ENCODE peak calls at places on chromosomes 1 and 21, in four cellular contexts. Q is H1, G is HepG2, W is GM12878. B is an unnamed sample.

GRCh38 chr1:232590742-232591082 is 39.2 kb downstream of the SIPA1L2 start:
- DNase-seq in Q (no peak), G (no peak), W (no peak), B (no peak)

GRCh38 chr1:156115514-156116374 is 1.2 kb downstream of the LMNA start:
- DNase-seq in Q (no peak), G (peak; percentile 41), W (no peak), B (peak; percentile 64)

GRCh38 chr1:197862221-197862620 is 40.2 kb upstream of the C1orf53 start:
- DNase-seq in Q (no peak), G (no peak), W (no peak), B (no peak)

GRCh38 chr1:53734650-53735211 is 4.2 kb downstream of the GLIS1 start:
- DNase-seq in Q (no peak), G (no peak), W (no peak), B (no peak)

GRCh38 chr1:228392111-228392936 is 14.3 kb downstream of the TRIM11 start:
- DNase-seq in Q (no peak), G (no peak), W (no peak), B (no peak)

GRCh38 chr1:209696673-209697072 is 8.0 kb upstream of the HSD11B1 start:
- DNase-seq in Q (no peak), G (no peak), W (no peak), B (no peak)

GRCh38 chr21:35940074-35940927 is 120.0 kb downstream of the SETD4 start:
- DNase-seq in Q (no peak), G (peak; percentile 45), W (no peak), B (peak; percentile 34)

GRCh38 chr21:42149656-42150457 is 69.1 kb upstream of the ABCG1 start:
- DNase-seq in Q (no peak), G (no peak), W (no peak), B (peak; percentile 6)

GRCh38 chr1:4169991-4170390 is 269.9 kb upstream of the C1orf174 start:
- DNase-seq in Q (no peak), G (no peak), W (no peak), B (no peak)

GRCh38 chr1:61490924-61491323 is 234.0 kb downstream of the TM2D1 start:
- DNase-seq in Q (no peak), G (no peak), W (no peak), B (no peak)

GRCh38 chr1:82562448-82562847 is 761.7 kb downstream of the ADGRL2 start:
- DNase-seq in Q (no peak), G (no peak), W (no peak), B (no peak)

GRCh38 chr21:34630536-34631143 is 15.7 kb upstream of the RCAN1 start:
- DNase-seq in Q (no peak), G (peak; percentile 44), W (peak; percentile 33), B (peak; percentile 63)

GRCh38 chr1:24101796-24102580 is 9.9 kb downstream of the MYOM3 start:
- DNase-seq in Q (no peak), G (no peak), W (no peak), B (peak; percentile 49)

GRCh38 chr1:238152119-238152518 is 261.4 kb upstream of the ZP4 start:
- DNase-seq in Q (no peak), G (no peak), W (no peak), B (no peak)

GRCh38 chr1:184513966-184514365 is 127.1 kb downstream of the C1orf21 start:
- DNase-seq in Q (no peak), G (no peak), W (no peak), B (no peak)

GRCh38 chr1:53735261-53735660 is 3.7 kb downstream of the GLIS1 start:
- DNase-seq in Q (no peak), G (no peak), W (no peak), B (no peak)

GRCh38 chr1:184843732-184844495 is 89.3 kb upstream of the EDEM3 start:
- DNase-seq in Q (no peak), G (no peak), W (peak; percentile 48), B (no peak)

GRCh38 chr21:31397515-31397926 is 53.5 kb upstream of the TIAM1 start:
- DNase-seq in Q (no peak), G (no peak), W (no peak), B (peak; percentile 51)

GRCh38 chr1:64080947-64081562 is 122.4 kb upstream of the UBE2U start:
- DNase-seq in Q (no peak), G (no peak), W (no peak), B (no peak)

GRCh38 chr1:161763522-161764098 is 2.5 kb upstream of the ATF6 start:
- DNase-seq in Q (no peak), G (peak; percentile 46), W (no peak), B (peak; percentile 20)

GRCh38 chr1:156726549-156727226 is 1.6 kb upstream of the METTL25B start:
- DNase-seq in Q (no peak), G (peak; percentile 64), W (no peak), B (peak; percentile 66)

GRCh38 chr21:42309753-42310213 is 5.4 kb downstream of the TFF3 start:
- DNase-seq in Q (peak; percentile 96), G (no peak), W (no peak), B (peak; percentile 87)

GRCh38 chr1:56331207-56331891 is 248.0 kb downstream of the PLPP3 start:
- DNase-seq in Q (no peak), G (peak; percentile 47), W (no peak), B (no peak)

GRCh38 chr1:167223144-167224103 is 2.7 kb downstream of the POU2F1 start:
- DNase-seq in Q (no peak), G (no peak), W (no peak), B (no peak)

GRCh38 chr1:211482306-211482705 is 9.7 kb downstream of the RD3 start:
- DNase-seq in Q (peak; percentile 30), G (no peak), W (no peak), B (no peak)

GRCh38 chr1:212291505-212292134 is 6.4 kb downstream of the PPP2R5A start:
- DNase-seq in Q (no peak), G (peak; percentile 50), W (no peak), B (peak; percentile 71)

GRCh38 chr21:45055861-45056260 is 18.5 kb upstream of the ADARB1 start:
- DNase-seq in Q (no peak), G (no peak), W (no peak), B (no peak)

GRCh38 chr1:162844153-162844552 is 16.8 kb downstream of the CCDC190 start:
- DNase-seq in Q (no peak), G (no peak), W (no peak), B (no peak)

GRCh38 chr1:109776206-109776835 is 12.6 kb upstream of the EPS8L3 start:
- DNase-seq in Q (no peak), G (no peak), W (no peak), B (no peak)

GRCh38 chr1:109719337-109719837 is 7.3 kb downstream of the GSTM5 start:
- DNase-seq in Q (no peak), G (no peak), W (peak; percentile 31), B (no peak)

GRCh38 chr21:36297938-36298572 is 21.9 kb upstream of the MORC3 start:
- DNase-seq in Q (no peak), G (peak; percentile 5), W (peak; percentile 85), B (no peak)

GRCh38 chr21:43764576-43765495 is 11.3 kb downstream of the CSTB start:
- DNase-seq in Q (no peak), G (no peak), W (no peak), B (no peak)

GRCh38 chr1:160167580-160167979 is 16.2 kb downstream of the ATP1A4 start:
- DNase-seq in Q (no peak), G (no peak), W (no peak), B (no peak)

GRCh38 chr1:92419642-92420041 is 67.1 kb downstream of the GFI1 start:
- DNase-seq in Q (no peak), G (no peak), W (no peak), B (no peak)

GRCh38 chr21:42781981-42782722 is 97.2 kb downstream of the WDR4 start:
- DNase-seq in Q (no peak), G (no peak), W (no peak), B (peak; percentile 69)

GRCh38 chr21:45114072-45114471 is 39.7 kb downstream of the ADARB1 start:
- DNase-seq in Q (no peak), G (no peak), W (no peak), B (no peak)

GRCh38 chr1:71944006-71944405 is 338.3 kb downstream of the NEGR1 start:
- DNase-seq in Q (no peak), G (no peak), W (no peak), B (no peak)

GRCh38 chr1:101288491-101288944 is 51.7 kb downstream of the S1PR1 start:
- DNase-seq in Q (no peak), G (peak; percentile 88), W (peak; percentile 69), B (peak; percentile 60)

GRCh38 chr1:101290119-101290921 is 53.5 kb downstream of the S1PR1 start:
- DNase-seq in Q (no peak), G (no peak), W (no peak), B (no peak)

GRCh38 chr1:101293461-101294045 is 56.7 kb downstream of the S1PR1 start:
- DNase-seq in Q (no peak), G (no peak), W (peak; percentile 95), B (no peak)

GRCh38 chr1:101291562-101292035 is 54.8 kb downstream of the S1PR1 start:
- DNase-seq in Q (no peak), G (peak; percentile 83), W (no peak), B (no peak)

GRCh38 chr1:101290922-101291561 is 54.2 kb downstream of the S1PR1 start:
- DNase-seq in Q (no peak), G (no peak), W (no peak), B (no peak)
- H3K9ac ChIP-seq in Q (no peak overlapping the region), G (no peak overlapping the region), W (peak overlapping the region; percentile 41), B (no peak overlapping the region)

GRCh38 chr1:117161887-117162286 is 40.3 kb upstream of the TRIM45 start:
- DNase-seq in Q (no peak), G (peak; percentile 14), W (no peak), B (no peak)
- TF ChIP-seq TCF12 in Q (no peak), G (no peak), W (no peak), B (no peak)

DNA sequence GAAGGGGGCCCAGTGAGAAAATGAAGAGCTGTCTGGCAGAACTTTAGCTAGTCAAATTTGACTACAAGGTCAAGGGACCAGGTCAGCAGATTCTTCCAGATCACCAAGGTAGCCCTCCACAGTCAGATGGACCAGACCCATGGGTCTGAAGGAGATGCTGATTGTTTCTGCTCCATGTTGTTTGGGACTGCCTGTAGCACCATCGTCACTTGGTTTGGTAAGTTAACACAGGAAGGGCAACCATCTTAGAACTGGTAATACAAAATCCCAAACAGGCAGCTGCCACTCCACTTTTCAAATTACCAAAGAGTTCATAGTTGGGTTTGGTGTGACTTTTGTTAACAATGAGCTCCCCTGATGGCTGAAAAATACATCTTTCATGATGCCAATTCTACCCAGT is 9.0 kb downstream of the ITPKB start:
- DNase-seq in Q (no peak), G (no peak), W (no peak), B (no peak)
- H3K9ac ChIP-seq in Q (no peak overlapping the region), G (no peak overlapping the region), W (no peak overlapping the region), B (no peak overlapping the region)

GRCh38 chr1:244219802-244220201 is 168.7 kb downstream of the ZBTB18 start:
- DNase-seq in Q (no peak), G (no peak), W (no peak), B (no peak)

GRCh38 chr1:244218220-244218619 is 167.1 kb downstream of the ZBTB18 start:
- DNase-seq in Q (no peak), G (no peak), W (no peak), B (no peak)

GRCh38 chr1:244216836-244217235 is 165.8 kb downstream of the ZBTB18 start:
- DNase-seq in Q (no peak), G (no peak), W (no peak), B (no peak)

GRCh38 chr1:244219149-244219548 is 168.1 kb downstream of the ZBTB18 start:
- DNase-seq in Q (no peak), G (no peak), W (no peak), B (no peak)

DNA sequence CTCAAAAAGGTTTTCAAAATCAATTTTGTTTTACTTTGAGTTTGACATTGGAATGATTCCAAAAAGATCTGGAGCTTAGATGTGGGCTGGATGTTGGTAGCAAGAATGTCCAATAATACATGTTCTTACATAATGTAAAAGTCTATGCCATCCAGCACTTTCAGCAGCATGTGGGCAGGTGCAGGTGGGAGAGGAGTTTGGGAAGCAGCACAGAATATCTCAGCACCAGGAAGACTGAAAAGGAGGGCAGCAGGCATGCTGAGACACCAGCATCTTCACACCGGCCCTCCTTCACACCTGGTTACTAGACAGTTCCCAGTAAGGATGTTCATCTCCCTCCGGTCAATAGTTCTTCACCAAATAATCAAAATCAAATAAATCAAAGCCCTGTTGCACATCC is 166.6 kb downstream of the ZBTB18 start:
- DNase-seq in Q (no peak), G (no peak), W (no peak), B (no peak)
- TF ChIP-seq TCF12 in Q (no peak), G (no peak), W (no peak), B (no peak)

B was measured in SK-N-SH.